ENCODE peak calls at places on chromosomes 11 and 22, in six cellular contexts. P, C, A, K, N and D are unnamed samples. For H3K4me1, the result is how much of the 10 kb centered on the place peaks cover.

GRCh38 chr22:31083377-31083768 is 2.3 kb downstream of the SMTN start:
- DNase-seq in P (peak), C (no peak), A (no peak), K (no peak), N (no peak), D (no peak)

GRCh38 chr11:24531528-24531927 is 34.7 kb downstream of the LUZP2 start:
- DNase-seq in P (no peak), C (no peak), A (no peak), K (no peak), N (no peak), D (no peak)

GRCh38 chr11:61025819-61026120 is 54.3 kb downstream of the CD6 start:
- DNase-seq in P (no peak), C (no peak), A (no peak), K (no peak), N (no peak), D (no peak)

GRCh38 chr22:35739076-35739475 is 21.4 kb downstream of the APOL5 start:
- DNase-seq in P (no peak), C (no peak), A (no peak), K (no peak), N (no peak), D (no peak)

GRCh38 chr11:32939866-32940265 is 47.3 kb downstream of the QSER1 start:
- DNase-seq in P (no peak), C (no peak), A (no peak), K (no peak), N (no peak), D (no peak)

GRCh38 chr22:22705328-22706100 is 61.1 kb downstream of the GGTLC2 start:
- DNase-seq in P (no peak), C (no peak), A (no peak), K (no peak), N (no peak), D (no peak)

GRCh38 chr11:45665206-45665932 is at the start of gene CHST1:
- DNase-seq in P (peak), C (no peak), A (no peak), K (no peak), N (peak), D (no peak)

GRCh38 chr11:94732617-94733292 is 35.4 kb upstream of the AMOTL1 start:
- DNase-seq in P (peak), C (no peak), A (no peak), K (peak), N (no peak), D (peak)

GRCh38 chr11:17522655-17523054 is 21.6 kb downstream of the USH1C start:
- DNase-seq in P (no peak), C (no peak), A (no peak), K (no peak), N (no peak), D (no peak)

GRCh38 chr22:37427711-37428635 is 694 bp upstream of the ELFN2 start:
- DNase-seq in P (no peak), C (no peak), A (no peak), K (no peak), N (no peak), D (no peak)

GRCh38 chr22:46148336-46148735 is 2.0 kb upstream of the PPARA start:
- DNase-seq in P (no peak), C (no peak), A (no peak), K (no peak), N (peak), D (no peak)

GRCh38 chr11:102007567-102008437 is 39.4 kb upstream of the CFAP300 start:
- DNase-seq in P (no peak), C (no peak), A (peak), K (peak), N (no peak), D (peak)

GRCh38 chr11:44728491-44728910 is 1.7 kb downstream of the TSPAN18 start:
- DNase-seq in P (no peak), C (no peak), A (no peak), K (no peak), N (no peak), D (no peak)

GRCh38 chr11:102254047-102254446 is 63.2 kb upstream of the BIRC3 start:
- DNase-seq in P (no peak), C (no peak), A (no peak), K (peak), N (no peak), D (no peak)

GRCh38 chr11:1111545-1112212 is 37.0 kb downstream of the MUC2 start:
- DNase-seq in P (no peak), C (no peak), A (no peak), K (no peak), N (peak), D (no peak)

GRCh38 chr11:71329731-71330130 is 77.4 kb upstream of the SHANK2 start:
- DNase-seq in P (no peak), C (no peak), A (no peak), K (no peak), N (no peak), D (no peak)

GRCh38 chr11:102669664-102670063 is 35.9 kb downstream of the MMP27 start:
- DNase-seq in P (no peak), C (no peak), A (no peak), K (no peak), N (no peak), D (no peak)

GRCh38 chr22:46349238-46349637 is 13.7 kb downstream of the TRMU start:
- DNase-seq in P (no peak), C (no peak), A (no peak), K (no peak), N (no peak), D (no peak)

GRCh38 chr11:92226331-92227232 is 2.0 kb downstream of the FAT3 start:
- DNase-seq in P (no peak), C (no peak), A (no peak), K (no peak), N (no peak), D (no peak)

GRCh38 chr11:86926975-86927374 is 28.2 kb downstream of the FZD4 start:
- DNase-seq in P (no peak), C (no peak), A (no peak), K (no peak), N (no peak), D (no peak)

GRCh38 chr11:102560555-102561011 is 30.0 kb upstream of the MMP7 start:
- DNase-seq in P (no peak), C (no peak), A (no peak), K (peak), N (no peak), D (peak)

GRCh38 chr22:17086301-17086700 is 1.5 kb downstream of the IL17RA start:
- DNase-seq in P (no peak), C (no peak), A (no peak), K (no peak), N (no peak), D (no peak)

GRCh38 chr11:102116453-102117205 is 6.4 kb downstream of the YAP1 start:
- DNase-seq in P (no peak), C (no peak), A (no peak), K (no peak), N (no peak), D (no peak)

GRCh38 chr11:46277313-46277622 is 194 bp upstream of the CREB3L1 start:
- DNase-seq in P (no peak), C (no peak), A (no peak), K (peak), N (no peak), D (no peak)

GRCh38 chr11:93089474-93090102 is 108.2 kb downstream of the SLC36A4 start:
- DNase-seq in P (peak), C (no peak), A (peak), K (peak), N (no peak), D (peak)

DNA sequence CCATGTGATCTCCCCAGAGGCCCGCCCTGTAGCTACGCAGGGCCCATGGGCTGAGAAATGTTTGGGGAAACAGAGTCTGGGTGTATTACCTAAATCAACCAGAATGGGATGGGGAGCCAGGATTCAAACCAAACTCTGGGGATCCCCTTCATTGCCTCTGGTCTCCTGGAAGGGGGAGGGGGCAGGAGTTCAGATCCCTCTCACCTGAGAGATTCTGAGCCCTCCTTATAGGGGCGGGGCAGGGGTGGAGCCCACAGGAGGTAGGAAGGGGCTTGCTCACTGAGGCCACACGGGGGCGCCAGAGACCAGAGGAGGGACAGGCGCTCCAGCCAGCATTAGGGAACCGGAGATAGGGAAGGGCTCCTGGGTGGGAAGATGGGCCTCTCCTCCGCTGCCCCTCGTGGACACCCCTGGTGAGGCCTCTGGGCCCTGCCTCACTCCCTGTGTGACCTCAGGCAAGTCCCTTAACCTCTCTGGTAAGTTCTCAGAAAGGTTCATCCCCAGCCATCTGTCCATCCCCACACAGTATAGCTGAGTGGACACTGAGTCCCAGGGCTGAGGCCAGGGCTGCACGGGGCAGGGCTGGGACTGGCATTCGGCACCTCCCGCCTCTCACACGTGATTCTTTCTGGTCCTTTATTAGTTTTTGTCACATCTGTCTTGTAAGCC is 2.7 kb upstream of the CDC42BPG start:
- DNase-seq in P (peak), C (peak), A (peak), K (peak), N (peak), D (no peak)
- H3K4me1 ChIP-seq in P (half or more), C (half or more), A (half or more), K (under half), N (half or more), D (under half)

DNA sequence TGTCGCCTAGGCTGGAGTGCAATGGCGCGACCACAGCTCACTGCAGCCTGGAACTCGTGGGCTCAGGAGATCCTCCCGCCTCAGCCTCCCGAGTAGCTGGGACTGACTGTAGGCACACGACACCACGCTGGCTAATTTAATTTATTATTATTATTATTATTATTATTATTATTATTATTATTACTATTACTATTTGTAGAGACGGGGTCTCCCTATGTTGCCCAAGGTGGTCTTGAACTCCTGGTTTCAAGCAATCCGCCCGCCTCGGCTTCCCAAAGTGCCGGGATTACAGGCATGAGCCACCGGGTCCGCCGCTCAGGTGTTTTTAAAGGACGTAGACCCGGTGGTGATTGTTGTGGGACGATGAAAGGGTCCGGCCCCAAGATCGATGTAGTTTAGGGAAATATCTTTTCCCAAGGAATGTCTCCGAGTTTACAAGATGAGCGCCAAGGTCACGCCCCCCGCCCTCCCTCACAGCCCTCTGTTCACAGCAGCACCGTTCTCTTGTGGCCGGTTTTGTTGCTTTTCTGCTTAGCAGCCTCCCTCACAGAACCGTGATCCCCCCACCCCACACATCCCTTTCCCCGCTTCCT is 728 bp upstream of the POGLUT3 start:
- DNase-seq in P (no peak), C (no peak), A (no peak), K (no peak), N (no peak), D (no peak)
- H3K27ac ChIP-seq in P (peak), C (no peak), A (peak), K (peak), N (peak), D (peak)

GRCh38 chr11:82906236-82906635 is 4.7 kb downstream of the DDIAS start:
- DNase-seq in P (no peak), C (no peak), A (no peak), K (peak), N (no peak), D (peak)
- TF ChIP-seq CTCF in P (peak), C (peak), A (peak), K (peak), N (peak), D (peak)

GRCh38 chr11:83156996-83157754 is at the start of gene PCF11:
- DNase-seq in P (no peak), C (no peak), A (no peak), K (no peak), N (peak), D (no peak)
- H3K4me1 ChIP-seq in P (under half), C (under half), A (under half), K (under half), N (under half), D (under half)

GRCh38 chr11:14554959-14555358 is 34.8 kb upstream of the PSMA1 start:
- DNase-seq in P (no peak), C (no peak), A (no peak), K (no peak), N (no peak), D (no peak)
- H3K27ac ChIP-seq in P (no peak), C (peak), A (no peak), K (no peak), N (no peak), D (no peak)

GRCh38 chr11:22536036-22536435 is 89.6 kb downstream of the FANCF start:
- DNase-seq in P (no peak), C (no peak), A (no peak), K (peak), N (no peak), D (peak)

DNA sequence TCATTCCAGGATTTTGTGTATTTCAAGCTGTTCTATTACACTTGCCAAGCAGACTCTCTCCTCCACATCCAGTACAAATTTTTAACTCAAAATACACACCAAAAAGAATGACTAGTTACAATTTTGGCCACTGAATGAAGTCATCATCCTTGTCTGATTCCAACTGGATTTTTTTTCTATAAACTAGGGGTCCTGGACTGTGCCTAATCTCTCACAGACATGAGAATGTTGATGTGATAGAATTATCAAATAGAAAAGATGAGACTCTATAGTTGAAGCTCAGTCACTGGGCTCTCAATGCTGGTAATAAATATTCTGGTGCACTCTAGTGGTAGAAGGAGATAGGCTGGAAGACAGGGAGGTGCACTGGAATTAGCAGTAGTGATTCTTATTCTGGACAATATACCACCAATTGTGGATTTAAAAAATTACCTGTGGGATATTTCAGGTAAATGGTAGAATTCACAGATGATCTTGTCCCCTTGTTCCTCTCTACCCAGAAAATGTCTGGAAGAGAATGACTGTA is 85.7 kb downstream of the FANCF start:
- DNase-seq in P (no peak), C (no peak), A (no peak), K (peak), N (no peak), D (no peak)
- TF ChIP-seq CTCF in P (peak), C (peak), A (peak), K (peak), N (no peak), D (peak)

GRCh38 chr11:126104420-126104819 is 41.8 kb upstream of the CDON start:
- DNase-seq in P (no peak), C (no peak), A (no peak), K (no peak), N (no peak), D (no peak)

GRCh38 chr11:126105748-126106080 is 43.0 kb upstream of the CDON start:
- DNase-seq in P (no peak), C (no peak), A (no peak), K (no peak), N (no peak), D (no peak)

GRCh38 chr11:126105022-126105747 is 42.5 kb upstream of the CDON start:
- DNase-seq in P (no peak), C (no peak), A (no peak), K (no peak), N (no peak), D (no peak)

GRCh38 chr11:126109941-126110731 is 47.5 kb upstream of the CDON start:
- DNase-seq in P (peak), C (no peak), A (no peak), K (peak), N (no peak), D (no peak)

DNA sequence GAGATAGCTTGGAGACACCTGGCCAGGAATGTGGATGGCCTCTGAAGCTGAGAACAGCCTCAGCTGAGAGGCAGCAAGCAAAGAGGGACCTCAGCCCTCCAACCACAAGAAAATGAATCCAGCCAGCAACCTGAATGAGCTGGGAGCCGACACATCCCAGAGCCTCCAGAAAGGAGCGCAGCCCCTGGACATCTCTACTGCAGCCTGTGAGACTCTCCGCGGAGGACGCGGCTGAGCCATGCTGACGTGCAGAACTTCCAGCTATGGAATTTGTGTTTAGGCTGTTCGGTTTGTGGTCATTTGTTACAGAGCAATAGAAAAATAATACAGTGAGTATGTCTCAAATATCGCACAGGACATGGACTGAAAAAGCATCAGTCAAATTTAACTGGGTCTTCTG is 44.3 kb upstream of the CDON start:
- DNase-seq in P (no peak), C (no peak), A (no peak), K (no peak), N (no peak), D (no peak)
- H3K4me1 ChIP-seq in P (under half), C (under half), A (under half), K (under half), N (under half), D (under half)

GRCh38 chr11:116931206-116931953 is 94.0 kb upstream of the APOA1 start:
- DNase-seq in P (peak), C (no peak), A (no peak), K (peak), N (no peak), D (peak)

GRCh38 chr11:116930177-116930576 is 92.8 kb upstream of the APOA1 start:
- DNase-seq in P (no peak), C (peak), A (no peak), K (no peak), N (no peak), D (no peak)

GRCh38 chr11:116930586-116930985 is 93.2 kb upstream of the APOA1 start:
- DNase-seq in P (no peak), C (no peak), A (no peak), K (no peak), N (no peak), D (no peak)

GRCh38 chr11:116933961-116934360 is 96.5 kb upstream of the APOA1 start:
- DNase-seq in P (no peak), C (no peak), A (no peak), K (no peak), N (no peak), D (no peak)

DNA sequence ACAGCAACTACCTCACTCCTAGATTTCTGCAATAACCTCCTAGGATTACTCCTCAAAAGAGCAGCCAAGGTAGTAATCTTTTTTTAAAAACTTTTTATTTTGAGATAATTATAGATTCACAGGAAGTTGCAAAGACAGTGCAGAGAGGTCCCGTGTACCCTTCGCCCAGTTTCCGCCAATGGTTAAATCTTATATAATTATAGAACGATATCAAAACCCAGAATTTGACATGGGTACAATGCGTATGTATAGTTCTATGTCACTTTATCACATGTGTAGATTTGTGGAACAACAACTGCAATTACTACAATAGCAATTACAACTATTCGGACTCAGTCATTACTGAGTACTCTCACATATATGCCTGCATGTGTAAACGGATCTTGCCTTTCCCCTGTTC is 94.8 kb upstream of the APOA1 start:
- DNase-seq in P (no peak), C (no peak), A (no peak), K (no peak), N (no peak), D (no peak)
- H3K27ac ChIP-seq in P (peak), C (peak), A (no peak), K (peak), N (peak), D (no peak)

DNA sequence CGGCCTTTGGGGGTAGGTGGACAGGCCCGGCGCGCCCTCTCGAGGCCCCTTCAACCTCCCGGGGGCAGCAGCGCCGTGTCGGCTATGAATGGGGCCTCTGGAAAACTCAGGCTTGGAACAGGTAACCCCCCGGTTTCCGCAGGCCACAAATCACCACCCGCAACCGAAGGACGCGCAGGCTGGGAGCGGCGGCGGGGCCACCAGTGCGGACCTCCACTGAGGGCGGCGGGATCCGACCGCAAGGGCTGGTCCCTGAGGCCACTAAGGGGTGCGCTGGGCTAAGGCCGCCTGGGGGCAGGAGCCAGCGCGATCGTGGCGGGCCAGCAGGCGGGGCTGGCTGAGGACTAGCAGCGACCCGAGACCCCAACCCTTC is 695 bp upstream of the ATF4 start:
- DNase-seq in P (peak), C (no peak), A (no peak), K (peak), N (no peak), D (no peak)
- TF ChIP-seq CTCF in P (peak), C (no peak), A (no peak), K (peak), N (no peak), D (peak)